ENCODE peak calls at places on chromosomes 4 and X, in six cellular contexts. Z is amniotic stem cell; Q is neuronal stem cell; K is CD8-positive, alpha-beta memory T cell; B is HEK293T; I is mucosa of gallbladder. O is an unnamed sample.
A peak's percentile ranks its signal among the peaks of the same experiment; 100 is the strongest.

GRCh38 chrX:3326721-3327120 is 19.7 kb downstream of the MXRA5 start:
- DNase-seq in K (no peak), I (no peak), B (no peak), Z (peak; percentile 10), Q (no peak), O (peak; percentile 81)

GRCh38 chr4:10403633-10404445 is 53.4 kb downstream of the ZNF518B start:
- DNase-seq in B (no peak), K (no peak), I (no peak), Z (peak; percentile 12), Q (peak; percentile 17), O (peak; percentile 12)

GRCh38 chr4:79645942-79646341 is 237.9 kb upstream of the GK2 start:
- DNase-seq in Z (no peak), Q (no peak), K (no peak), I (no peak), B (no peak), O (no peak)

GRCh38 chr4:105560488-105560887 is 8.1 kb downstream of the ARHGEF38 start:
- DNase-seq in I (no peak), Z (no peak), Q (no peak), B (no peak), K (no peak), O (no peak)

GRCh38 chrX:102341867-102342266 is 94.9 kb downstream of the NXF2 start:
- DNase-seq in Z (no peak), B (no peak), K (no peak), Q (no peak), I (no peak), O (no peak)

GRCh38 chrX:1493877-1494510 is 41.3 kb upstream of the ASMTL start:
- DNase-seq in B (no peak), Q (no peak), K (no peak), Z (no peak), I (no peak), O (no peak)

GRCh38 chr4:186037692-186038658 is 31.0 kb upstream of the TLR3 start:
- DNase-seq in B (peak; percentile 53), Z (no peak), I (peak; percentile 78), Q (peak; percentile 82), K (no peak), O (peak; percentile 56)

GRCh38 chr4:32440391-32440790 is 1720.2 kb downstream of the PCDH7 start:
- DNase-seq in K (no peak), Z (no peak), I (no peak), B (no peak), Q (no peak), O (no peak)

GRCh38 chrX:150482537-150483217 is 85.7 kb upstream of the MTM1 start:
- DNase-seq in B (no peak), I (no peak), K (no peak), Z (peak; percentile 44), Q (no peak), O (no peak)

GRCh38 chr4:5863461-5864113 is 29.3 kb downstream of the CRMP1 start:
- DNase-seq in K (no peak), Q (no peak), I (no peak), B (no peak), Z (peak; percentile 75), O (peak; percentile 35)

GRCh38 chr4:76658231-76659102 is 223.4 kb downstream of the SHROOM3 start:
- DNase-seq in Q (no peak), Z (peak; percentile 50), B (no peak), I (no peak), K (no peak), O (peak; percentile 80)

GRCh38 chr4:147991543-147992295 is 259.8 kb downstream of the ARHGAP10 start:
- DNase-seq in Q (peak; percentile 41), Z (no peak), K (no peak), I (no peak), B (no peak), O (no peak)

GRCh38 chr4:143026459-143027170 is 158.1 kb upstream of the USP38 start:
- DNase-seq in K (no peak), I (no peak), Q (no peak), B (no peak), Z (no peak), O (no peak)

GRCh38 chrX:43958529-43958928 is 14.7 kb downstream of the NDP start:
- DNase-seq in Z (peak; percentile 18), B (peak; percentile 66), I (peak; percentile 57), K (peak; percentile 1), Q (peak; percentile 60), O (peak; percentile 64)

GRCh38 chr4:73419106-73420038 is 15.3 kb downstream of the ALB start:
- DNase-seq in B (no peak), I (no peak), Z (no peak), K (no peak), Q (no peak), O (no peak)

GRCh38 chr4:165464813-165465381 is 86.1 kb downstream of the CPE start:
- DNase-seq in I (no peak), B (peak; percentile 50), K (no peak), Q (peak; percentile 20), Z (peak; percentile 26), O (peak; percentile 12)

GRCh38 chr4:88196523-88197185 is 38.2 kb upstream of the ABCG2 start:
- DNase-seq in B (no peak), Z (no peak), K (no peak), Q (no peak), I (no peak), O (no peak)

GRCh38 chrX:80576815-80577533 is 156.7 kb downstream of the TENT5D start:
- DNase-seq in B (no peak), Q (no peak), K (no peak), Z (no peak), I (no peak), O (no peak)

GRCh38 chr4:102849579-102850104 is 19.1 kb upstream of the CISD2 start:
- DNase-seq in K (no peak), I (no peak), Q (no peak), Z (no peak), B (no peak), O (no peak)

GRCh38 chr4:22238742-22239141 is 277.1 kb downstream of the ADGRA3 start:
- DNase-seq in K (no peak), B (peak; percentile 8), Z (no peak), Q (no peak), I (peak; percentile 13), O (no peak)

GRCh38 chr4:102608190-102608589 is 107.0 kb downstream of the NFKB1 start:
- DNase-seq in B (no peak), Q (no peak), K (no peak), Z (peak; percentile 5), I (no peak), O (no peak)

GRCh38 chrX:30779453-30780030 is 109.5 kb downstream of the TAB3 start:
- DNase-seq in I (no peak), Z (no peak), B (no peak), K (no peak), Q (no peak), O (no peak)

GRCh38 chr4:84215218-84215617 is 283.9 kb downstream of the NKX6-1 start:
- DNase-seq in Q (no peak), I (no peak), Z (no peak), B (no peak), K (no peak), O (no peak)

GRCh38 chr4:183335369-183335940 is 13.2 kb upstream of the CLDN24 start:
- DNase-seq in Z (peak; percentile 53), K (no peak), Q (no peak), B (no peak), I (no peak), O (peak; percentile 71)

GRCh38 chr4:53365121-53365485 is 758 bp downstream of the SCFD2 start:
- DNase-seq in Q (no peak), K (no peak), I (no peak), Z (no peak), B (peak; percentile 42), O (no peak)